ENCODE peak calls at places on chromosome 6, in eight cellular contexts. One of them, this sample, is unnamed. For H3K4me1 and H3K9me3, the result is how much of the 10 kb centered on the place peaks cover.

GRCh38 chr6:6975395-6976111 is 132.2 kb upstream of the RREB1 start:
- DNase-seq in mammary epithelial cell: no peak
- DNase-seq in CD8-positive, alpha-beta T cell: no peak
- DNase-seq in A673: no peak
- DNase-seq in PC-3: no peak
- DNase-seq in ascending aorta: no peak
- DNase-seq in adrenal gland: no peak
- DNase-seq in body of pancreas: no peak
- DNase-seq in this sample: no peak

GRCh38 chr6:55456016-55456415 is 123.0 kb downstream of the HMGCLL1 start:
- DNase-seq in A673: no peak
- DNase-seq in body of pancreas: no peak
- DNase-seq in adrenal gland: no peak
- DNase-seq in ascending aorta: no peak
- DNase-seq in CD8-positive, alpha-beta T cell: no peak
- DNase-seq in PC-3: no peak
- DNase-seq in mammary epithelial cell: no peak
- DNase-seq in this sample: no peak

GRCh38 chr6:129280719-129281118 is 397.8 kb downstream of the LAMA2 start:
- DNase-seq in A673: no peak
- DNase-seq in ascending aorta: no peak
- DNase-seq in PC-3: no peak
- DNase-seq in body of pancreas: no peak
- DNase-seq in adrenal gland: no peak
- DNase-seq in mammary epithelial cell: no peak
- DNase-seq in CD8-positive, alpha-beta T cell: peak
- DNase-seq in this sample: no peak

GRCh38 chr6:55536579-55536978 is 42.4 kb downstream of the HMGCLL1 start:
- DNase-seq in CD8-positive, alpha-beta T cell: no peak
- DNase-seq in A673: no peak
- DNase-seq in adrenal gland: no peak
- DNase-seq in mammary epithelial cell: no peak
- DNase-seq in body of pancreas: no peak
- DNase-seq in ascending aorta: no peak
- DNase-seq in PC-3: no peak
- DNase-seq in this sample: no peak

GRCh38 chr6:104623052-104623690 is 236.5 kb downstream of the HACE1 start:
- DNase-seq in adrenal gland: no peak
- DNase-seq in PC-3: peak
- DNase-seq in body of pancreas: no peak
- DNase-seq in mammary epithelial cell: no peak
- DNase-seq in CD8-positive, alpha-beta T cell: no peak
- DNase-seq in A673: peak
- DNase-seq in ascending aorta: no peak
- DNase-seq in this sample: no peak

GRCh38 chr6:41488392-41489129 is 57.6 kb upstream of the FOXP4 start:
- DNase-seq in mammary epithelial cell: peak
- DNase-seq in body of pancreas: peak
- DNase-seq in CD8-positive, alpha-beta T cell: no peak
- DNase-seq in ascending aorta: no peak
- DNase-seq in A673: no peak
- DNase-seq in PC-3: no peak
- DNase-seq in adrenal gland: no peak
- DNase-seq in this sample: no peak

GRCh38 chr6:35552285-35552917 is 39.7 kb upstream of the TULP1 start:
- DNase-seq in A673: peak
- DNase-seq in CD8-positive, alpha-beta T cell: peak
- DNase-seq in mammary epithelial cell: peak
- DNase-seq in body of pancreas: peak
- DNase-seq in PC-3: peak
- DNase-seq in adrenal gland: no peak
- DNase-seq in ascending aorta: no peak
- DNase-seq in this sample: peak

GRCh38 chr6:78770766-78771165 is 96.6 kb upstream of the IRAK1BP1 start:
- DNase-seq in CD8-positive, alpha-beta T cell: no peak
- DNase-seq in PC-3: peak
- DNase-seq in body of pancreas: no peak
- DNase-seq in adrenal gland: no peak
- DNase-seq in ascending aorta: no peak
- DNase-seq in mammary epithelial cell: no peak
- DNase-seq in A673: no peak
- DNase-seq in this sample: no peak

GRCh38 chr6:26271640-26272090 is 93.3 kb upstream of the BTN3A2 start:
- DNase-seq in body of pancreas: no peak
- DNase-seq in PC-3: no peak
- DNase-seq in mammary epithelial cell: no peak
- DNase-seq in CD8-positive, alpha-beta T cell: no peak
- DNase-seq in adrenal gland: no peak
- DNase-seq in ascending aorta: no peak
- DNase-seq in A673: no peak
- DNase-seq in this sample: no peak

GRCh38 chr6:27752038-27752885 is 159.9 kb downstream of the OR2B2 start:
- DNase-seq in ascending aorta: no peak
- DNase-seq in adrenal gland: peak
- DNase-seq in A673: peak
- DNase-seq in body of pancreas: peak
- DNase-seq in PC-3: peak
- DNase-seq in CD8-positive, alpha-beta T cell: peak
- DNase-seq in mammary epithelial cell: peak
- DNase-seq in this sample: peak

GRCh38 chr6:33427585-33428218 is 7.8 kb downstream of the SYNGAP1 start:
- DNase-seq in ascending aorta: no peak
- DNase-seq in A673: peak
- DNase-seq in body of pancreas: peak
- DNase-seq in PC-3: peak
- DNase-seq in adrenal gland: peak
- DNase-seq in CD8-positive, alpha-beta T cell: peak
- DNase-seq in mammary epithelial cell: no peak
- DNase-seq in this sample: peak

GRCh38 chr6:33426590-33427563 is 7.0 kb downstream of the SYNGAP1 start:
- DNase-seq in adrenal gland: peak
- DNase-seq in CD8-positive, alpha-beta T cell: no peak
- DNase-seq in mammary epithelial cell: no peak
- DNase-seq in ascending aorta: no peak
- DNase-seq in PC-3: no peak
- DNase-seq in A673: peak
- DNase-seq in body of pancreas: no peak
- DNase-seq in this sample: no peak

GRCh38 chr6:33425668-33426577 is 6.1 kb downstream of the SYNGAP1 start:
- DNase-seq in A673: peak
- DNase-seq in CD8-positive, alpha-beta T cell: peak
- DNase-seq in ascending aorta: peak
- DNase-seq in body of pancreas: peak
- DNase-seq in PC-3: peak
- DNase-seq in adrenal gland: peak
- DNase-seq in mammary epithelial cell: peak
- DNase-seq in this sample: peak

GRCh38 chr6:33423777-33424176 is 3.9 kb downstream of the SYNGAP1 start:
- DNase-seq in body of pancreas: no peak
- DNase-seq in adrenal gland: no peak
- DNase-seq in A673: no peak
- DNase-seq in CD8-positive, alpha-beta T cell: no peak
- DNase-seq in ascending aorta: no peak
- DNase-seq in PC-3: no peak
- DNase-seq in mammary epithelial cell: no peak
- DNase-seq in this sample: no peak

GRCh38 chr6:33424855-33425667 is 5.2 kb downstream of the SYNGAP1 start:
- DNase-seq in ascending aorta: no peak
- DNase-seq in PC-3: no peak
- DNase-seq in CD8-positive, alpha-beta T cell: no peak
- DNase-seq in adrenal gland: no peak
- DNase-seq in A673: no peak
- DNase-seq in mammary epithelial cell: no peak
- DNase-seq in body of pancreas: no peak
- DNase-seq in this sample: no peak
- TF ChIP-seq CTCF in ascending aorta: no peak
- TF ChIP-seq CTCF in PC-3: no peak
- TF ChIP-seq CTCF in CD8-positive, alpha-beta T cell: no peak
- TF ChIP-seq CTCF in adrenal gland: no peak
- TF ChIP-seq CTCF in A673: no peak
- TF ChIP-seq CTCF in mammary epithelial cell: no peak
- TF ChIP-seq CTCF in body of pancreas: no peak
- TF ChIP-seq CTCF in this sample: no peak

GRCh38 chr6:90237350-90237990 is 59.2 kb downstream of the BACH2 start:
- DNase-seq in mammary epithelial cell: no peak
- DNase-seq in CD8-positive, alpha-beta T cell: no peak
- DNase-seq in PC-3: peak
- DNase-seq in A673: no peak
- DNase-seq in ascending aorta: no peak
- DNase-seq in adrenal gland: no peak
- DNase-seq in body of pancreas: no peak
- DNase-seq in this sample: no peak
- H3K4me1 ChIP-seq in mammary epithelial cell: under half
- H3K4me1 ChIP-seq in CD8-positive, alpha-beta T cell: half or more
- H3K4me1 ChIP-seq in PC-3: under half
- H3K4me1 ChIP-seq in A673: under half
- H3K4me1 ChIP-seq in ascending aorta: under half
- H3K4me1 ChIP-seq in adrenal gland: under half
- H3K4me1 ChIP-seq in body of pancreas: under half
- H3K4me1 ChIP-seq in this sample: under half

DNA sequence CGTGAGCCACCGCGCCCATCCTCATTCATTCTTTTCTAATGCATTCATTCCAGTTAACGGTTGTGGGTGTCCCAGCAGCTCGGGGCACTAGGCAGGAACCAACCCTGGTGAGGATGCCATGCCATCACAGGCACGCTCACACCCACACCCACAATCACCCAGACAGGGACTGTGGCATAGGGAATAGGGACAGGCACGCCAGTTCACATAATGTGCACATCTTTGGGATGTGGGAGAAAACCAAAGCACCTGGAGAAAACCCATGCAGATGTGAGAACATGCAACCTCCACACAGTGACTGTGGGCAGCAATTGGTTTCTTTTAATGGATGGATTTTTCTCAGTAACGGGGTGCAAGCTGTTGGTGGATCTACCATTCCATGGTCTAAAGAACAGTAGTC is 64.3 kb downstream of the IRF4 start:
- DNase-seq in adrenal gland: no peak
- DNase-seq in mammary epithelial cell: no peak
- DNase-seq in A673: no peak
- DNase-seq in ascending aorta: no peak
- DNase-seq in body of pancreas: no peak
- DNase-seq in PC-3: no peak
- DNase-seq in CD8-positive, alpha-beta T cell: no peak
- DNase-seq in this sample: no peak
- H3K9me3 ChIP-seq in adrenal gland: under half
- H3K9me3 ChIP-seq in mammary epithelial cell: under half
- H3K9me3 ChIP-seq in A673: under half
- H3K9me3 ChIP-seq in ascending aorta: under half
- H3K9me3 ChIP-seq in body of pancreas: under half
- H3K9me3 ChIP-seq in PC-3: under half
- H3K9me3 ChIP-seq in CD8-positive, alpha-beta T cell: under half
- H3K9me3 ChIP-seq in this sample: under half

GRCh38 chr6:33175436-33176069 is 16.7 kb downstream of the COL11A2 start:
- DNase-seq in ascending aorta: no peak
- DNase-seq in CD8-positive, alpha-beta T cell: no peak
- DNase-seq in PC-3: no peak
- DNase-seq in body of pancreas: no peak
- DNase-seq in A673: no peak
- DNase-seq in adrenal gland: no peak
- DNase-seq in mammary epithelial cell: no peak
- DNase-seq in this sample: peak
- TF ChIP-seq CTCF in ascending aorta: no peak
- TF ChIP-seq CTCF in CD8-positive, alpha-beta T cell: no peak
- TF ChIP-seq CTCF in PC-3: no peak
- TF ChIP-seq CTCF in body of pancreas: no peak
- TF ChIP-seq CTCF in A673: no peak
- TF ChIP-seq CTCF in adrenal gland: no peak
- TF ChIP-seq CTCF in mammary epithelial cell: peak
- TF ChIP-seq CTCF in this sample: no peak

DNA sequence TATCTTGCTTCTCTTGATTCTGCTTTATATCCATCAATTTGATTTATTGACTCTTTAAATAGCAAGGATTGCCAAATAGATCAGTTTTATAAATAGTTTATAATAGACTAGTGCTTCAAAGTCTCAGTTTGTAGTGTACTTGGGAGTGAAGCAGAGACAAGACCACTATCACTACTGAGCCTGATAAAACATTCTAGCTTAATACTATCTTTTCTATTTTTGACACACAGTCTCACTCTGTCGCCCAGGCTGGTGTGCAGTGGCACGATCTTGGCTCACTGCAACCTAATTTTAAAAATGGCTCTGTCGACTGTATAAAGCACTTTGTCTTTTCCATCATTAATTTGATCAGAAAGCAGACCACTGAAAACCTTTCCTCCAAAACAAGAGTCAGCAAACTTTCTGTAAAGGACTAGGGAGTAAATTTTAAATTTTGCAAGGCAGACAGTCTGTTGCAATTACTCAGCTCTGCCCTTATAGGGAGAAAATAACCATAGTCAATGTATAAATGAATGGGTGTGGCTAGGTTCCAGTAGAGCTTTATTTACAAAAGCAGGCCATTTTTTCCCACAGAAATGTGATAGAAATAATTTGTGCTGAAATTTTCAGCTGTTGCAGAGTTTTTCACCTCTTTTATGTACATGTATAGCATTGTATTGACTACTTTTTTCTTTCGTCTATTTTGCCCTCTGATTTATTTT is 7.5 kb downstream of the AMD1 start:
- DNase-seq in ascending aorta: no peak
- DNase-seq in body of pancreas: no peak
- DNase-seq in CD8-positive, alpha-beta T cell: no peak
- DNase-seq in PC-3: no peak
- DNase-seq in mammary epithelial cell: no peak
- DNase-seq in A673: no peak
- DNase-seq in adrenal gland: no peak
- DNase-seq in this sample: no peak
- H3K4me1 ChIP-seq in ascending aorta: under half
- H3K4me1 ChIP-seq in body of pancreas: half or more
- H3K4me1 ChIP-seq in CD8-positive, alpha-beta T cell: half or more
- H3K4me1 ChIP-seq in PC-3: under half
- H3K4me1 ChIP-seq in mammary epithelial cell: under half
- H3K4me1 ChIP-seq in A673: half or more
- H3K4me1 ChIP-seq in adrenal gland: under half
- H3K4me1 ChIP-seq in this sample: half or more